ENCODE peak calls at places on chromosomes 2 and 18, in ten cellular contexts. V, K, G, T, O, J, R, I, Y and P are unnamed samples.

GRCh38 chr2:38440655-38441054 is 63.6 kb upstream of the ATL2 start:
- DNase-seq in V (no peak), K (no peak), G (no peak), T (no peak), O (no peak), J (no peak), R (no peak), I (no peak), Y (no peak), P (no peak)

GRCh38 chr2:171910494-171910893 is 11.8 kb upstream of the HAT1 start:
- DNase-seq in V (no peak), K (no peak), G (no peak), T (no peak), O (no peak), J (no peak), R (no peak), I (no peak), Y (no peak), P (no peak)

GRCh38 chr18:50814387-50814786 is 5.4 kb downstream of the MRO start:
- DNase-seq in V (no peak), K (no peak), G (no peak), T (no peak), O (no peak), J (no peak), R (no peak), I (no peak), Y (no peak), P (no peak)

GRCh38 chr18:59233017-59233410 is 13.1 kb downstream of the GRP start:
- DNase-seq in V (no peak), K (no peak), G (no peak), T (peak), O (no peak), J (no peak), R (no peak), I (peak), Y (no peak), P (no peak)

GRCh38 chr18:6884944-6885343 is 155.4 kb downstream of the ARHGAP28 start:
- DNase-seq in V (no peak), K (no peak), G (no peak), T (no peak), O (no peak), J (no peak), R (no peak), I (peak), Y (peak), P (no peak)

GRCh38 chr2:15050483-15050882 is 418.0 kb downstream of the LRATD1 start:
- DNase-seq in V (no peak), K (no peak), G (no peak), T (no peak), O (no peak), J (no peak), R (no peak), I (no peak), Y (no peak), P (no peak)

GRCh38 chr2:52526735-52527134 is 1240.9 kb upstream of the CHAC2 start:
- DNase-seq in V (no peak), K (no peak), G (no peak), T (no peak), O (no peak), J (no peak), R (no peak), I (no peak), Y (no peak), P (no peak)

GRCh38 chr2:172856561-172856960 is 120.9 kb downstream of the RAPGEF4 start:
- DNase-seq in V (no peak), K (no peak), G (no peak), T (no peak), O (no peak), J (no peak), R (no peak), I (no peak), Y (no peak), P (no peak)

GRCh38 chr2:30733829-30734520 is 73.3 kb downstream of the CAPN13 start:
- DNase-seq in V (no peak), K (peak), G (no peak), T (no peak), O (no peak), J (no peak), R (no peak), I (no peak), Y (no peak), P (peak)

GRCh38 chr2:63555931-63556330 is 32.3 kb downstream of the WDPCP start:
- DNase-seq in V (no peak), K (no peak), G (no peak), T (no peak), O (no peak), J (no peak), R (no peak), I (no peak), Y (no peak), P (no peak)

GRCh38 chr18:55786651-55787272 is 198.8 kb upstream of the TCF4 start:
- DNase-seq in V (no peak), K (no peak), G (no peak), T (no peak), O (no peak), J (no peak), R (no peak), I (peak), Y (no peak), P (no peak)

GRCh38 chr18:42736074-42736473 is 379.4 kb downstream of the RIT2 start:
- DNase-seq in V (no peak), K (no peak), G (no peak), T (no peak), O (no peak), J (no peak), R (no peak), I (no peak), Y (no peak), P (no peak)

GRCh38 chr2:190837417-190837816 is 43.2 kb upstream of the GLS start:
- DNase-seq in V (no peak), K (no peak), G (no peak), T (peak), O (no peak), J (no peak), R (no peak), I (peak), Y (no peak), P (no peak)

GRCh38 chr2:60368437-60368836 is 185.0 kb downstream of the BCL11A start:
- DNase-seq in V (no peak), K (no peak), G (no peak), T (no peak), O (no peak), J (peak), R (no peak), I (no peak), Y (no peak), P (no peak)

GRCh38 chr18:9513971-9514512 is 38.7 kb downstream of the RALBP1 start:
- DNase-seq in V (no peak), K (no peak), G (no peak), T (peak), O (no peak), J (no peak), R (no peak), I (peak), Y (no peak), P (no peak)

GRCh38 chr2:17208511-17208910 is 309.7 kb downstream of the RAD51AP2 start:
- DNase-seq in V (no peak), K (no peak), G (no peak), T (no peak), O (no peak), J (no peak), R (no peak), I (no peak), Y (no peak), P (no peak)

GRCh38 chr2:52396836-52397235 is 1364.9 kb upstream of the NRXN1 start:
- DNase-seq in V (no peak), K (no peak), G (no peak), T (no peak), O (no peak), J (no peak), R (no peak), I (no peak), Y (no peak), P (no peak)

GRCh38 chr2:69099541-69099940 is 86.6 kb downstream of the ANTXR1 start:
- DNase-seq in V (no peak), K (no peak), G (no peak), T (peak), O (no peak), J (no peak), R (no peak), I (peak), Y (peak), P (no peak)

GRCh38 chr2:170848587-170848986 is 31.9 kb downstream of the GAD1 start:
- DNase-seq in V (no peak), K (no peak), G (no peak), T (peak), O (no peak), J (no peak), R (no peak), I (peak), Y (no peak), P (no peak)

GRCh38 chr18:22509423-22509822 is 91.7 kb upstream of the CTAGE1 start:
- DNase-seq in V (no peak), K (no peak), G (no peak), T (no peak), O (no peak), J (no peak), R (no peak), I (no peak), Y (no peak), P (no peak)

GRCh38 chr2:26724004-26724750 is 31.7 kb downstream of the KCNK3 start:
- DNase-seq in V (no peak), K (peak), G (no peak), T (peak), O (no peak), J (no peak), R (no peak), I (peak), Y (peak), P (no peak)

GRCh38 chr2:129934044-129934822 is 45.2 kb upstream of the RAB6C start:
- DNase-seq in V (no peak), K (no peak), G (no peak), T (peak), O (no peak), J (peak), R (no peak), I (peak), Y (no peak), P (no peak)

GRCh38 chr18:6370410-6370809 is 44.3 kb downstream of the L3MBTL4 start:
- DNase-seq in V (no peak), K (no peak), G (no peak), T (no peak), O (no peak), J (no peak), R (no peak), I (no peak), Y (no peak), P (no peak)

GRCh38 chr2:186508263-186508662 is 22.2 kb downstream of the ZC3H15 start:
- DNase-seq in V (no peak), K (no peak), G (no peak), T (no peak), O (no peak), J (no peak), R (no peak), I (no peak), Y (no peak), P (no peak)

GRCh38 chr2:101223814-101224231 is 28.9 kb upstream of the CNOT11 start:
- DNase-seq in V (no peak), K (no peak), G (peak), T (peak), O (peak), J (no peak), R (peak), I (peak), Y (no peak), P (peak)

GRCh38 chr2:181656450-181657261 is at the start of gene CERKL:
- DNase-seq in V (no peak), K (peak), G (no peak), T (peak), O (no peak), J (peak), R (no peak), I (peak), Y (no peak), P (peak)

GRCh38 chr2:226656367-226656766 is 143.3 kb downstream of the IRS1 start:
- DNase-seq in V (no peak), K (no peak), G (no peak), T (no peak), O (no peak), J (no peak), R (no peak), I (peak), Y (no peak), P (no peak)

GRCh38 chr18:39591647-39592046 is 2026.0 kb upstream of the CELF4 start:
- DNase-seq in V (no peak), K (no peak), G (no peak), T (no peak), O (no peak), J (peak), R (no peak), I (no peak), Y (no peak), P (no peak)

GRCh38 chr2:170843656-170844055 is 27.0 kb downstream of the GAD1 start:
- DNase-seq in V (no peak), K (no peak), G (no peak), T (peak), O (no peak), J (no peak), R (no peak), I (peak), Y (peak), P (no peak)

GRCh38 chr2:159968282-159968900 is 94.0 kb downstream of the PLA2R1 start:
- DNase-seq in V (no peak), K (no peak), G (no peak), T (peak), O (no peak), J (peak), R (no peak), I (peak), Y (peak), P (no peak)

GRCh38 chr18:77870238-77870637 is 620.6 kb downstream of the GALR1 start:
- DNase-seq in V (no peak), K (no peak), G (no peak), T (no peak), O (no peak), J (no peak), R (no peak), I (no peak), Y (no peak), P (no peak)

GRCh38 chr2:109349555-109350430 is 220.8 kb downstream of the SH3RF3 start:
- DNase-seq in V (no peak), K (peak), G (no peak), T (no peak), O (no peak), J (no peak), R (no peak), I (no peak), Y (no peak), P (no peak)